ENCODE peak calls at places on chromosomes 4 and X, in nine cellular contexts. E is stimulated activated CD4-positive, alpha-beta T cell treated with anti-CD3 and anti-CD28 coated beads, Interleukin-4, amount 100 ng/mL, for 48 hours; Z is brain pericyte; X is activated CD8-positive, alpha-beta memory T cell treated with anti-CD3 and anti-CD28 coated beads for 48 hours; V is T-helper 2 cell; J is naive thymus-derived CD8-positive, alpha-beta T cell; W is stimulated activated naive B cell treated with anti-CD40 and anti-IgM and Interleukin-4, amounts not matched to agents 10 μg/mL and 1 μg/mL and 100 μg/mL, for 72 hours; A is pons; Y is glutamatergic neuron. G is an unnamed sample.

GRCh38 chr4:43330288-43330687 is 437.8 kb downstream of the GRXCR1 start:
- DNase-seq in E (no peak), Z (no peak), X (no peak), V (no peak), J (no peak), W (no peak), A (no peak), Y (no peak), G (no peak)

GRCh38 chr4:121785479-121785878 is 15.6 kb upstream of the EXOSC9 start:
- DNase-seq in E (no peak), Z (no peak), X (no peak), V (no peak), J (no peak), W (no peak), A (no peak), Y (no peak), G (no peak)

GRCh38 chr4:153573221-153573620 is 107.1 kb downstream of the TMEM131L start:
- DNase-seq in E (no peak), Z (no peak), X (no peak), V (no peak), J (no peak), W (no peak), A (no peak), Y (no peak), G (no peak)

GRCh38 chr4:151355155-151355554 is 29.8 kb upstream of the SH3D19 start:
- DNase-seq in E (no peak), Z (no peak), X (no peak), V (no peak), J (no peak), W (no peak), A (no peak), Y (no peak), G (no peak)

GRCh38 chr4:55291227-55291629 is 54.8 kb upstream of the SRD5A3 start:
- DNase-seq in E (no peak), Z (peak; percentile 42), X (no peak), V (no peak), J (no peak), W (no peak), A (peak; percentile 30), Y (no peak), G (peak; percentile 67)

GRCh38 chr4:183960021-183960420 is 54.9 kb downstream of the STOX2 start:
- DNase-seq in E (no peak), Z (no peak), X (no peak), V (no peak), J (no peak), W (no peak), A (peak; percentile 98), Y (peak; percentile 75), G (no peak)

GRCh38 chrX:41293269-41293668 is 40.7 kb upstream of the DDX3X start:
- DNase-seq in E (no peak), Z (no peak), X (no peak), V (no peak), J (no peak), W (no peak), A (no peak), Y (no peak), G (no peak)

GRCh38 chr4:82260632-82261031 is 113.2 kb downstream of the HNRNPD start:
- DNase-seq in E (no peak), Z (no peak), X (no peak), V (no peak), J (no peak), W (no peak), A (no peak), Y (no peak), G (no peak)

GRCh38 chr4:15314974-15315373 is 112.9 kb upstream of the C1QTNF7 start:
- DNase-seq in E (no peak), Z (no peak), X (no peak), V (no peak), J (no peak), W (no peak), A (no peak), Y (no peak), G (no peak)

GRCh38 chr4:109079177-109079576 is 223.3 kb downstream of the COL25A1 start:
- DNase-seq in E (no peak), Z (no peak), X (no peak), V (no peak), J (no peak), W (no peak), A (peak; percentile 6), Y (no peak), G (no peak)

GRCh38 chr4:2366252-2367192 is 51.9 kb downstream of the ZFYVE28 start:
- DNase-seq in E (no peak), Z (no peak), X (no peak), V (no peak), J (no peak), W (no peak), A (no peak), Y (no peak), G (no peak)

GRCh38 chr4:6198768-6199343 is 1.5 kb downstream of the JAKMIP1 start:
- DNase-seq in E (no peak), Z (no peak), X (no peak), V (no peak), J (no peak), W (no peak), A (no peak), Y (peak; percentile 52), G (no peak)

GRCh38 chrX:134633832-134634231 is 24.4 kb downstream of the PLAC1 start:
- DNase-seq in E (no peak), Z (no peak), X (no peak), V (no peak), J (no peak), W (no peak), A (no peak), Y (no peak), G (no peak)

GRCh38 chr4:87382116-87382515 is 8.9 kb downstream of the HSD17B11 start:
- DNase-seq in E (no peak), Z (no peak), X (no peak), V (no peak), J (no peak), W (no peak), A (no peak), Y (no peak), G (no peak)

GRCh38 chr4:119683518-119683917 is 54.9 kb upstream of the PDE5A start:
- DNase-seq in E (no peak), Z (peak; percentile 64), X (no peak), V (no peak), J (no peak), W (no peak), A (no peak), Y (no peak), G (peak; percentile 57)

GRCh38 chrX:23870041-23870440 is 37.7 kb downstream of the APOO start:
- DNase-seq in E (no peak), Z (no peak), X (no peak), V (no peak), J (no peak), W (no peak), A (no peak), Y (no peak), G (no peak)

GRCh38 chr4:44848466-44848865 is 122.1 kb upstream of the GNPDA2 start:
- DNase-seq in E (no peak), Z (no peak), X (no peak), V (no peak), J (no peak), W (no peak), A (no peak), Y (no peak), G (no peak)

GRCh38 chr4:105895324-105895608 is at the start of gene NPNT:
- DNase-seq in E (no peak), Z (no peak), X (no peak), V (no peak), J (no peak), W (no peak), A (no peak), Y (peak; percentile 37), G (no peak)

GRCh38 chr4:144740316-144740715 is 94.4 kb downstream of the HHIP start:
- DNase-seq in E (no peak), Z (no peak), X (no peak), V (no peak), J (no peak), W (no peak), A (peak; percentile 16), Y (no peak), G (no peak)

GRCh38 chrX:136525738-136526606 is 6.0 kb upstream of the VGLL1 start:
- DNase-seq in E (no peak), Z (peak; percentile 18), X (no peak), V (no peak), J (no peak), W (no peak), A (peak; percentile 64), Y (no peak), G (peak; percentile 29)

GRCh38 chr4:181646864-181647263 is 596.3 kb upstream of the TENM3 start:
- DNase-seq in E (no peak), Z (no peak), X (no peak), V (no peak), J (no peak), W (no peak), A (no peak), Y (no peak), G (no peak)

GRCh38 chr4:6239486-6239885 is 30.2 kb upstream of the WFS1 start:
- DNase-seq in E (no peak), Z (no peak), X (no peak), V (no peak), J (no peak), W (no peak), A (no peak), Y (peak; percentile 2), G (no peak)

GRCh38 chrX:124720532-124720931 is 374.2 kb downstream of the SH2D1A start:
- DNase-seq in E (no peak), Z (no peak), X (no peak), V (no peak), J (no peak), W (no peak), A (no peak), Y (no peak), G (no peak)

GRCh38 chr4:20284990-20285389 is 33.3 kb downstream of the SLIT2 start:
- DNase-seq in E (no peak), Z (no peak), X (no peak), V (no peak), J (no peak), W (no peak), A (no peak), Y (no peak), G (no peak)

GRCh38 chrX:22165732-22166457 is 106.8 kb upstream of the CBLL2 start:
- DNase-seq in E (no peak), Z (no peak), X (no peak), V (no peak), J (no peak), W (no peak), A (no peak), Y (no peak), G (no peak)

GRCh38 chrX:18173494-18174180 is 47.0 kb downstream of the BEND2 start:
- DNase-seq in E (no peak), Z (no peak), X (no peak), V (no peak), J (no peak), W (no peak), A (no peak), Y (no peak), G (no peak)

GRCh38 chrX:123834116-123834515 is 25.7 kb upstream of the XIAP start:
- DNase-seq in E (no peak), Z (no peak), X (no peak), V (no peak), J (no peak), W (no peak), A (no peak), Y (no peak), G (no peak)

GRCh38 chr4:136636155-136636554 is 896.1 kb downstream of the PCDH18 start:
- DNase-seq in E (no peak), Z (no peak), X (no peak), V (no peak), J (no peak), W (no peak), A (no peak), Y (no peak), G (no peak)

GRCh38 chrX:100700809-100701208 is 31.1 kb downstream of the SYTL4 start:
- DNase-seq in E (no peak), Z (no peak), X (no peak), V (no peak), J (no peak), W (no peak), A (no peak), Y (no peak), G (no peak)

GRCh38 chr4:99062120-99062519 is 26.5 kb downstream of the ADH5 start:
- DNase-seq in E (no peak), Z (no peak), X (no peak), V (no peak), J (no peak), W (no peak), A (no peak), Y (no peak), G (no peak)

GRCh38 chr4:77151246-77151645 is 5.8 kb upstream of the CCNG2 start:
- DNase-seq in E (no peak), Z (no peak), X (no peak), V (no peak), J (no peak), W (no peak), A (no peak), Y (no peak), G (no peak)